ENCODE peak calls at places on chromosome 15, in five cellular contexts. H is M059J; T is GM12865; C is GM04504; V is activated CD4-positive, alpha-beta T cell treated with anti-CD3 and anti-CD28 coated beads for 36 hours. M is an unnamed sample.
A peak's percentile ranks its signal among the peaks of the same experiment; 100 is the strongest.

GRCh38 chr15:57820119-57820518 is 113.6 kb downstream of the POLR2M start:
- DNase-seq in H (peak; percentile 24), T (no peak), C (peak; percentile 10), V (no peak), M (peak; percentile 23)

GRCh38 chr15:78415284-78415683 is 22.7 kb upstream of the IREB2 start:
- DNase-seq in H (peak; percentile 39), T (no peak), C (no peak), V (no peak), M (peak; percentile 12)

GRCh38 chr15:40286061-40286532 is 3.2 kb upstream of the ANKRD63 start:
- DNase-seq in H (no peak), T (no peak), C (no peak), V (no peak), M (no peak)

GRCh38 chr15:92645051-92645631 is 10.4 kb downstream of the FAM174B start:
- DNase-seq in H (peak; percentile 96), T (no peak), C (no peak), V (no peak), M (peak; percentile 55)

GRCh38 chr15:31353931-31354330 is 27.3 kb downstream of the KLF13 start:
- DNase-seq in H (peak; percentile 67), T (no peak), C (no peak), V (no peak), M (no peak)

GRCh38 chr15:40847225-40847961 is 3.5 kb downstream of the SPINT1 start:
- DNase-seq in H (peak; percentile 55), T (peak; percentile 66), C (no peak), V (no peak), M (no peak)

GRCh38 chr15:62706361-62706760 is 336.2 kb upstream of the TPM1 start:
- DNase-seq in H (peak; percentile 5), T (no peak), C (no peak), V (no peak), M (no peak)

GRCh38 chr15:36527512-36528162 is 51.8 kb upstream of the CDIN1 start:
- DNase-seq in H (peak; percentile 18), T (no peak), C (no peak), V (no peak), M (peak; percentile 22)

GRCh38 chr15:37059051-37059450 is 41.3 kb downstream of the MEIS2 start:
- DNase-seq in H (peak; percentile 62), T (no peak), C (peak; percentile 54), V (no peak), M (peak; percentile 88)

GRCh38 chr15:28113426-28114113 is 14.5 kb upstream of the OCA2 start:
- DNase-seq in H (no peak), T (no peak), C (no peak), V (no peak), M (no peak)

GRCh38 chr15:75648156-75649000 is 666 bp downstream of the SNX33 start:
- DNase-seq in H (peak; percentile 48), T (no peak), C (no peak), V (peak; percentile 30), M (peak; percentile 16)

GRCh38 chr15:96327155-96327741 is 3.3 kb upstream of the NR2F2 start:
- DNase-seq in H (peak; percentile 89), T (peak; percentile 55), C (peak; percentile 70), V (no peak), M (peak; percentile 90)